ENCODE peak calls at places on chromosomes 4 and X, in five cellular contexts. R is tibial artery, W is PC-3, I is OCI-LY7, K is upper lobe of left lung. F is an unnamed sample.

GRCh38 chr4:115986573-115986972 is 873.2 kb upstream of the NDST4 start:
- DNase-seq in W (no peak), I (no peak), K (no peak), R (no peak), F (no peak)

GRCh38 chrX:153631931-153632611 is 14.9 kb upstream of the DUSP9 start:
- DNase-seq in R (peak), I (no peak), K (no peak), W (no peak), F (no peak)

GRCh38 chr4:141922224-141922623 is 285.8 kb downstream of the IL15 start:
- DNase-seq in R (no peak), K (no peak), I (no peak), W (no peak), F (no peak)

GRCh38 chr4:186587416-186588018 is 32.1 kb upstream of the MTNR1A start:
- DNase-seq in W (peak), K (peak), R (peak), I (peak), F (peak)

GRCh38 chr4:22191565-22192301 is 243.2 kb upstream of the KCNIP4 start:
- DNase-seq in I (no peak), W (no peak), K (no peak), R (no peak), F (no peak)

GRCh38 chr4:112589207-112589606 is 47.5 kb downstream of the ZGRF1 start:
- DNase-seq in W (no peak), R (no peak), I (no peak), K (no peak), F (no peak)

GRCh38 chr4:16160457-16160856 is 65.8 kb downstream of the TAPT1 start:
- DNase-seq in K (no peak), I (no peak), R (no peak), W (no peak), F (no peak)

GRCh38 chrX:10570601-10571000 is 49.8 kb downstream of the MID1 start:
- DNase-seq in W (no peak), R (no peak), I (no peak), K (no peak), F (no peak)

DNA sequence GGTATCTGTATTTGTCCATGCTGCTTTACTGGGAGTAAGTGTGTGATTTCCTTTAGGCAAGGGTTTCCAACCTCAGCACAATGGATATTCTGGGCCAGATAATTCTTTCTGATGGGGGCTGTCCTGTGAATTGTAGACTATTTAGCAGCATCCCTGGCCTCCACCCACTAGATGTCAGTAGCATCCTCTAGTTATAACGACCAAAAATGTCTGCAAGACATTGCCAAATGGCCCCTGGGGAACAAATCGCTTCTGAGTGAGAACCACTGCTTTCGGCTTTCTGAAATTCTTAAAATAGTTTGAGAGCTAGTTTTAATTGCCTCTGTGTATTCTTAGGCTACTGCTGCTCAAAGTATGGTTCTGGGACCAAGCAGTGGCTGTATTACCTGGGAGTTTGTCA is 81.2 kb upstream of the GPM6B start:
- DNase-seq in K (no peak), W (peak), I (peak), R (peak), F (no peak)
- TF ChIP-seq CTCF in K (peak), W (peak), I (peak), R (peak), F (no peak)

GRCh38 chrX:25442501-25442900 is 426.7 kb upstream of the ARX start:
- DNase-seq in I (no peak), K (no peak), R (no peak), W (peak), F (no peak)
- TF ChIP-seq CTCF in I (no peak), K (no peak), R (no peak), W (peak), F (peak)

GRCh38 chr4:51842554-51843308 is at the start of gene DCUN1D4:
- DNase-seq in W (peak), R (peak), K (peak), I (peak), F (peak)
- TF ChIP-seq CTCF in W (peak), R (peak), K (peak), I (no peak), F (peak)

DNA sequence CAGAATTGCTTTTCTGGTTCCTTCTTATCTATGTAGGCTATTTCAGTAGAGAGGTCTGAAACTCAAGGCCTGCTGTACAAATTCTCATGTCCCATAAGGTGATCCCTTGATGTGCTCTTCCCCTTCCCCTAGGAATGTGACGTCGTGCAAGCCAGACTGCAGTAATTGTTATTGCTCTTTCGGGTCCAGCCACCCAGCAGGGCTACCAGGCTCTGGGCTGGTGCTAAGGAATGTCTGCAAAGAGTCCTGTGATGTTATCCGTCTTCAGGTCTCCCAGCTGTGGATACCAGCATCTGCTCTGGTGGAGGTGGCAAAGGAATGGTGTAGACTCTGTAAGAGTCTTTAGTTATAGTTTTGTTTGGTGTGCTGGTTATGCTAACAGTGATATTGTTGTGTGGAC is 378.7 kb downstream of the C4orf33 start:
- DNase-seq in W (no peak), I (no peak), K (no peak), R (no peak), F (no peak)
- TF ChIP-seq CTCF in W (no peak), I (no peak), K (no peak), R (no peak), F (no peak)